ENCODE peak calls at places on chromosomes 7 and 10, in ten cellular contexts. J is RWPE1; S is naive thymus-derived CD4-positive, alpha-beta T cell; V is kidney; O is fibroblast of lung; G is pancreas; X is stimulated activated CD4-positive, alpha-beta T cell treated with anti-CD3 and anti-CD28 coated beads, Interleukin-4, amount 100 ng/mL, for 4 hours; Q is activated CD4-positive, alpha-beta T cell treated with anti-CD3 and anti-CD28 coated beads, Interleukin-2, amount 50 U/mL, for 4 hours; N is kidney tubule cell; R is GM23248. H is an unnamed sample.

GRCh38 chr10:88060762-88061161 is 197.3 kb downstream of the PTEN start:
- DNase-seq in J (no peak), S (no peak), V (no peak), O (no peak), G (no peak), X (no peak), Q (no peak), N (no peak), R (no peak), H (no peak)

GRCh38 chr7:30238721-30239441 is 45.5 kb upstream of the ZNRF2 start:
- DNase-seq in J (peak; percentile 73), S (no peak), V (no peak), O (peak; percentile 63), G (peak; percentile 84), X (no peak), Q (no peak), N (peak; percentile 92), R (peak; percentile 66), H (peak; percentile 96)

GRCh38 chr7:105097619-105098018 is 83.6 kb downstream of the KMT2E start:
- DNase-seq in J (peak; percentile 83), S (no peak), V (no peak), O (peak; percentile 81), G (no peak), X (no peak), Q (no peak), N (no peak), R (peak; percentile 88), H (no peak)

GRCh38 chr7:130296221-130296951 is 3.4 kb downstream of the CPA4 start:
- DNase-seq in J (no peak), S (no peak), V (no peak), O (no peak), G (no peak), X (no peak), Q (no peak), N (no peak), R (peak; percentile 82), H (no peak)

GRCh38 chr7:54877683-54878082 is 118.7 kb upstream of the SEC61G start:
- DNase-seq in J (no peak), S (no peak), V (no peak), O (peak; percentile 4), G (no peak), X (no peak), Q (no peak), N (peak; percentile 58), R (no peak), H (peak; percentile 40)

GRCh38 chr10:124640538-124641231 is 103.5 kb downstream of the FAM53B start:
- DNase-seq in J (no peak), S (no peak), V (peak; percentile 87), O (no peak), G (peak; percentile 30), X (no peak), Q (no peak), N (no peak), R (no peak), H (peak; percentile 49)

GRCh38 chr7:134254311-134254710 is 62.4 kb downstream of the SLC35B4 start:
- DNase-seq in J (no peak), S (no peak), V (no peak), O (no peak), G (no peak), X (no peak), Q (no peak), N (peak; percentile 10), R (peak; percentile 9), H (no peak)

GRCh38 chr10:60434418-60435046 is 44.9 kb upstream of the ANK3 start:
- DNase-seq in J (peak; percentile 49), S (peak; percentile 6), V (no peak), O (peak; percentile 54), G (no peak), X (no peak), Q (no peak), N (peak; percentile 63), R (peak; percentile 76), H (peak; percentile 32)

GRCh38 chr10:58577394-58577793 is 64.7 kb downstream of the BICC1 start:
- DNase-seq in J (no peak), S (no peak), V (no peak), O (peak; percentile 75), G (no peak), X (no peak), Q (no peak), N (no peak), R (peak; percentile 84), H (no peak)

GRCh38 chr10:99343262-99343661 is 14.1 kb downstream of the CNNM1 start:
- DNase-seq in J (no peak), S (no peak), V (no peak), O (no peak), G (no peak), X (no peak), Q (no peak), N (no peak), R (no peak), H (no peak)

H was measured in mammary epithelial cell.